ENCODE peak calls at places on chromosomes 12 and 14, in six cellular contexts. I, U, T, J, W and Y are unnamed samples.

GRCh38 chr14:52443506-52443905 is 108.8 kb downstream of the TXNDC16 start:
- DNase-seq in I (no peak), U (no peak), T (no peak), J (no peak), W (no peak), Y (no peak)

GRCh38 chr14:63853831-63854293 is 1.1 kb downstream of the SYNE2 start:
- DNase-seq in I (no peak), U (peak), T (peak), J (peak), W (peak), Y (peak)

GRCh38 chr12:34600592-34601462 is 578.5 kb downstream of the ALG10 start:
- DNase-seq in I (no peak), U (peak), T (no peak), J (no peak), W (no peak), Y (no peak)

GRCh38 chr12:91171475-91171874 is 11.1 kb downstream of the DCN start:
- DNase-seq in I (no peak), U (no peak), T (no peak), J (no peak), W (no peak), Y (no peak)

GRCh38 chr14:100979079-100979478 is 75.6 kb upstream of the RTL1 start:
- DNase-seq in I (no peak), U (no peak), T (no peak), J (peak), W (no peak), Y (no peak)

GRCh38 chr14:101619484-101619883 is 58.2 kb downstream of the DIO3 start:
- DNase-seq in I (no peak), U (no peak), T (no peak), J (no peak), W (no peak), Y (no peak)

GRCh38 chr14:59268858-59269257 is 80.4 kb downstream of the DAAM1 start:
- DNase-seq in I (no peak), U (no peak), T (no peak), J (no peak), W (no peak), Y (no peak)

GRCh38 chr14:42944284-42944683 is 1337.6 kb downstream of the LRFN5 start:
- DNase-seq in I (no peak), U (no peak), T (no peak), J (peak), W (no peak), Y (no peak)

GRCh38 chr12:106791531-106791930 is 17.0 kb downstream of the RIC8B start:
- DNase-seq in I (no peak), U (no peak), T (no peak), J (no peak), W (no peak), Y (no peak)

GRCh38 chr14:22296722-22297121 is 292.3 kb downstream of the DAD1 start:
- DNase-seq in I (no peak), U (no peak), T (no peak), J (peak), W (no peak), Y (no peak)

GRCh38 chr14:94768521-94769412 is 1.1 kb downstream of the GSC start:
- DNase-seq in I (no peak), U (no peak), T (no peak), J (no peak), W (no peak), Y (no peak)

GRCh38 chr12:132154941-132155770 is 10.9 kb downstream of the NOC4L start:
- DNase-seq in I (no peak), U (peak), T (peak), J (no peak), W (no peak), Y (peak)

GRCh38 chr12:56315256-56315625 is 547 bp downstream of the CNPY2 start:
- DNase-seq in I (no peak), U (no peak), T (no peak), J (no peak), W (no peak), Y (no peak)

GRCh38 chr14:93970967-93971634 is 5.3 kb downstream of the ASB2 start:
- DNase-seq in I (no peak), U (peak), T (no peak), J (no peak), W (no peak), Y (peak)

GRCh38 chr14:68146812-68147211 is 327.2 kb downstream of the RAD51B start:
- DNase-seq in I (peak), U (no peak), T (no peak), J (peak), W (no peak), Y (no peak)

GRCh38 chr12:57046392-57046791 is 3.5 kb downstream of the MYO1A start:
- DNase-seq in I (no peak), U (no peak), T (no peak), J (no peak), W (no peak), Y (no peak)

GRCh38 chr12:93762059-93762719 is 85.0 kb downstream of the CRADD start:
- DNase-seq in I (no peak), U (no peak), T (no peak), J (no peak), W (no peak), Y (no peak)

GRCh38 chr14:23193432-23193831 is 10.0 kb upstream of the SLC7A8 start:
- DNase-seq in I (no peak), U (no peak), T (no peak), J (no peak), W (no peak), Y (no peak)

GRCh38 chr12:132634411-132634990 is 15.9 kb downstream of the P2RX2 start:
- DNase-seq in I (no peak), U (no peak), T (no peak), J (no peak), W (no peak), Y (peak)

GRCh38 chr12:39490500-39491276 is 47.8 kb upstream of the KIF21A start:
- DNase-seq in I (no peak), U (no peak), T (no peak), J (peak), W (no peak), Y (no peak)

GRCh38 chr12:66367015-66367667 is 64.8 kb downstream of the HELB start:
- DNase-seq in I (no peak), U (no peak), T (no peak), J (no peak), W (no peak), Y (no peak)

GRCh38 chr12:11717533-11717961 is 68.1 kb downstream of the ETV6 start:
- DNase-seq in I (no peak), U (no peak), T (no peak), J (no peak), W (no peak), Y (no peak)

GRCh38 chr12:109495012-109495411 is 17.6 kb downstream of the UBE3B start:
- DNase-seq in I (no peak), U (no peak), T (no peak), J (no peak), W (no peak), Y (no peak)

GRCh38 chr14:96197969-96198368 is 6.7 kb upstream of the BDKRB2 start:
- DNase-seq in I (no peak), U (no peak), T (no peak), J (no peak), W (no peak), Y (peak)

GRCh38 chr14:64405295-64405694 is 17.1 kb downstream of the MTHFD1 start:
- DNase-seq in I (no peak), U (no peak), T (no peak), J (no peak), W (no peak), Y (no peak)

GRCh38 chr12:32399373-32400113 is at the start of gene FGD4:
- DNase-seq in I (no peak), U (peak), T (peak), J (peak), W (peak), Y (peak)

GRCh38 chr14:32226051-32226450 is 23.0 kb upstream of the RNU6-8 start:
- DNase-seq in I (no peak), U (no peak), T (no peak), J (no peak), W (no peak), Y (no peak)

GRCh38 chr14:32230695-32231280 is 27.7 kb upstream of the RNU6-8 start:
- DNase-seq in I (peak), U (no peak), T (no peak), J (peak), W (no peak), Y (no peak)

GRCh38 chr14:32230181-32230580 is 27.1 kb upstream of the RNU6-8 start:
- DNase-seq in I (no peak), U (no peak), T (no peak), J (peak), W (no peak), Y (no peak)

GRCh38 chr14:32225378-32225920 is 22.4 kb upstream of the RNU6-8 start:
- DNase-seq in I (no peak), U (no peak), T (no peak), J (no peak), W (no peak), Y (no peak)

DNA sequence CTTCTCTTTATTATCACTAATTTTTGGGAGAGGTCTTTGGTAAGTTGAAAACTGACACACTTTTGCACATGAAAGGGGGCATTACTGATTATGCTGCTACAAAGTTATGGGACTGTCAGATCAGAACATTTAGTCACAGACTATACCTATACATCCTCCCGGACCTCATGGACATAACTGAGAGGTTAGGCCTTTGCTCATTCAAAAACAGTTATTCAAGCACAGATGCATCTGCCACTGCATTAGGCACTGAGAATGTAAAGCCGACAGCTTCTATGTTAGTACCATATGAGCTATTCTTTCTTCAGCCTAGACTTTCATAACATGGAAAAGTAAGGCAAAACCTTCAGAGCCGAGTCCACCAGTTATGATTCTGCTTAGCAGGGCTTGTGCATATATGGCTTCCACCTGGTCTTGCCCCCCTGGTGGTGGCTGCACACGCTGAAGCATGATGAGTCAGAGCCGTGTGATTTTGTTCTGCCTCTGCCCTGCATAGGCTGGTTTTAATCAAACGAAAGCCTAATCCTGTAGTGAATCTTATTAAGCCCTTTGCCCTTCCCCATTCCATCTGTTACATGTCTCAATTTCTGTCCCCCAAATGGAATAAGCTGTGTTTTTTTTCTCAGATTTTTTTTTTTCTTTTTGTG is 21.8 kb upstream of the RNU6-8 start:
- DNase-seq in I (no peak), U (peak), T (no peak), J (peak), W (no peak), Y (no peak)
- TF ChIP-seq CTCF in I (peak), U (peak), T (peak), J (peak), W (no peak), Y (no peak)

DNA sequence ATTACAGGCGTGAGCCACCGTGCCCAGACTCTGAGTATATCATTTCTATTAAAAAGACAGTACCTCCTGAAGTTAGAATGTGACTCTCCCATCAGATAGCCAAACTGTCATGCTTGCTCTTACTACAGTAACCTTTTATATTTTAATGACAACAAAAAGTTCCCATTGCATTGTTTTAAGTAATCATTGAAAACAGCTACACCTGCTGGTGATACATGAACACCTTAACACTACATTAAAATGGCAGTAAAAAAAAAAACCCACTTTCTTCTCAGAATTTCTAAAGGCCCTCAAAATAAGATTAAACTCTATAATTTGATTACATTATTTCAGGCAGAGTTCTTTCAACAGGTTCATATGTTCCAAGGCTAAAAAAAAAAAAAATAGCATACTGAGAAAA is 76.7 kb downstream of the SH2B3 start:
- DNase-seq in I (no peak), U (no peak), T (no peak), J (peak), W (no peak), Y (no peak)
- TF ChIP-seq CTCF in I (peak), U (no peak), T (peak), J (peak), W (no peak), Y (no peak)

DNA sequence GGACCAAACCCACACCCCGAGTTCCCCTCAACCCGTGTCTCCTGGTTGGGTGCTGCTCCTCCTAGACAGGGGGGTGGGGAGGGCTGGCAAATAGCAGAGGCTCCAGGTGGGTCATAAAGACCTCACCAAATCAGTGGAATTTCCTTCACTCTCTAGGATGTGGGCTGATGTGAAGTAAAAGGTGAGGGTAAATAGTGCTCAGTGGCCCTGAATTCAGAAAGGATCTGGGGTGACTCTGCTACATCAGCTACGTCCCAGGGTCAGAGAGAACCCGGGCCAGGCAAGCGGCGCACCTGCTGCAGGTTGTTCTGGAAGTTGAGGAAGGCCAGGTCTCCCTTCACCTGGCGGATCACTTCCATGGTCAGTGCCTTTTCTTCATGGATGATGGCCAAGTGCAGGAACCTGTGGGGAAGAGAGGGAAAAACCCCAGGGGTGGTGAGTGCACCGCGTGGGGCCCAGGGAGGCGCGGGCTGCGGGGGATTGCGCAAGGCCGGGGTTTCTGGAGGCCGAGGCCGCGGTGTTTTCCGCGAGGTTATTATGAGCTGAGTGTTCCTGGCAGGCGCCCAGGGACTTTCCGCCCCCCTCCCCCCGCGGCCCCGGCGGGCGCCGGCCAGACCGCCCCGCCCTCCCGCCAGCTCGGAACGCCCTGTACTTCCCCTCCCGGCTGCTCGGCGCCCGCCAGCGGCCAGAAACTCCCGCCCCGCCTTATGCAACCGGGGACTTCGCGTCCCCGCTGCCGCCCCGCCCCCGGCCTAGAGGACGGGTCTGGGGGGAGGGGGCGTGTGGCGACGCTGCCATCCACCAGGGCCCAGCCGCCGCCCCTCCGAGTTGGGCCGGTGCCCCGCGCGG is 928 bp downstream of the NFKBIA start:
- DNase-seq in I (peak), U (peak), T (peak), J (peak), W (peak), Y (peak)
- TF ChIP-seq CTCF in I (no peak), U (no peak), T (no peak), J (no peak), W (no peak), Y (no peak)

GRCh38 chr12:96500686-96501085 is 11.3 kb downstream of the CFAP54 start:
- DNase-seq in I (no peak), U (no peak), T (no peak), J (peak), W (no peak), Y (no peak)
- TF ChIP-seq CTCF in I (peak), U (no peak), T (peak), J (peak), W (no peak), Y (no peak)

DNA sequence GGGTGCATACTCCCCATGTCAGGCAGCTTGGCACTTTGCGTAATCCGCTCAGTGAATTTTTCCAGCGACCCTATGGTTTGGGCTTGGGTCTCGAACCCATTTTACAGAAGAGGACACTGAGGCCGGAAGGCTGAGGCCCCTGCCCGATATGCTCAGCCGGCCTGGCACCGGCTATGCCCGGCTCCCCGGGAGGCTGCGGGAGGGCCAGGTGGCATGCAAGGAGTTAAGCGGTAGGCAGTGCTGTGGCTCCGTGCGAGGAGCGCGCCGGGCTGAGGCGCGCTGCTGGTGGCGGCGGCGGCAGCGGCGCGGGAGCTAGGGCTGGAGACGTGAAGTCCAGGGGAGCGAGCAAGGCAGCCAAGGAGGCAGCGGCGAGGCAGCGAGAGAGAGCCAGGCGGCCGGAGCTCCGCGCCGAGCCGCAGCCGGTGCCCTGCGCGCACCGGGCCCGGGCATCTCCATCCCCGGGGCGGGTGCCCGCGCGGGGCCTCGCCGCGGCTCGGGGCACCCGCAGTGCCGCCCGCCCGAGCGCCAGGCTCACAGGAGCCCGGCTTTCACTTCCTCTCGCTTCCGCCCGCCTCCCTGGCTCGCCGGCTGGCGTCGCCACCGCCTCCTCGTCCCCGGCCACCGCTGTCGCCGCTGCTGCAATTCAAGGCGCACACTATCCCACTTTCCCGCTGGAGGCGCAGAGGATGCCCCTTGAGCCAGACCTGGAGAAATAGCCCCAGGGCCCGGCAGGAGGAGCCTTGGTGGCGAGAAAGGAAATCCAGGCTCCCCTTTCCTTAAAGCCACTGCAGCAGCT is at the start of gene WSCD2:
- DNase-seq in I (no peak), U (peak), T (peak), J (peak), W (no peak), Y (peak)
- TF ChIP-seq CTCF in I (no peak), U (peak), T (peak), J (no peak), W (no peak), Y (no peak)